ENCODE peak calls at places on chromosomes 3 and 15, in four cellular contexts. Y, M, H and F are unnamed samples.

GRCh38 chr3:45640724-45641361 is 46.3 kb downstream of the LIMD1 start:
- DNase-seq in Y (no peak), M (no peak), H (peak), F (no peak)

GRCh38 chr3:126259411-126260391 is 79.3 kb upstream of the ALDH1L1 start:
- DNase-seq in Y (peak), M (no peak), H (peak), F (no peak)

GRCh38 chr3:159669024-159669476 is 319.6 kb upstream of the IL12A start:
- DNase-seq in Y (peak), M (no peak), H (no peak), F (no peak)

GRCh38 chr3:37271636-37272035 is 97.3 kb upstream of the LRRFIP2 start:
- DNase-seq in Y (no peak), M (no peak), H (no peak), F (no peak)

GRCh38 chr3:10365791-10366190 is 44.9 kb upstream of the SEC13 start:
- DNase-seq in Y (peak), M (no peak), H (no peak), F (no peak)

GRCh38 chr3:9553021-9553948 is at the start of gene LHFPL4:
- DNase-seq in Y (no peak), M (no peak), H (peak), F (no peak)

GRCh38 chr3:123390865-123391613 is 57.9 kb downstream of the ADCY5 start:
- DNase-seq in Y (no peak), M (no peak), H (no peak), F (no peak)

GRCh38 chr3:107065094-107065861 is 312.0 kb upstream of the CCDC54 start:
- DNase-seq in Y (peak), M (peak), H (no peak), F (no peak)

GRCh38 chr15:40437754-40438687 is 2.7 kb upstream of the BAHD1 start:
- DNase-seq in Y (no peak), M (no peak), H (no peak), F (no peak)

GRCh38 chr3:141401584-141402475 is 33.5 kb downstream of the ZBTB38 start:
- DNase-seq in Y (peak), M (no peak), H (peak), F (no peak)

GRCh38 chr15:70726753-70727152 is 36.6 kb downstream of the UACA start:
- DNase-seq in Y (peak), M (no peak), H (no peak), F (no peak)

GRCh38 chr3:52218953-52219650 is 6.3 kb downstream of the TLR9 start:
- DNase-seq in Y (peak), M (peak), H (no peak), F (no peak)

GRCh38 chr3:143119009-143119914 is at the start of gene CHST2:
- DNase-seq in Y (peak), M (no peak), H (peak), F (no peak)

GRCh38 chr15:51129513-51130197 is 34.9 kb upstream of the TNFAIP8L3 start:
- DNase-seq in Y (no peak), M (no peak), H (no peak), F (no peak)

GRCh38 chr3:189953551-189953950 is 167.1 kb downstream of the P3H2 start:
- DNase-seq in Y (peak), M (peak), H (no peak), F (no peak)

GRCh38 chr3:160225181-160226025 is at the start of gene C3orf80:
- DNase-seq in Y (peak), M (no peak), H (peak), F (no peak)

GRCh38 chr15:66401130-66402021 is 14.7 kb downstream of the MAP2K1 start:
- DNase-seq in Y (no peak), M (no peak), H (no peak), F (no peak)

GRCh38 chr15:53746101-53746500 is 13.4 kb downstream of the WDR72 start:
- DNase-seq in Y (no peak), M (no peak), H (no peak), F (no peak)

GRCh38 chr3:14507757-14508504 is 32.2 kb downstream of the GRIP2 start:
- DNase-seq in Y (no peak), M (no peak), H (no peak), F (no peak)

GRCh38 chr3:167716920-167717319 is 17.8 kb downstream of the PDCD10 start:
- DNase-seq in Y (no peak), M (no peak), H (peak), F (no peak)

GRCh38 chr3:107847791-107848190 is 243.0 kb downstream of the CD47 start:
- DNase-seq in Y (no peak), M (no peak), H (no peak), F (no peak)

GRCh38 chr3:190382082-190382481 is 5.9 kb upstream of the CLDN16 start:
- DNase-seq in Y (peak), M (no peak), H (no peak), F (no peak)

GRCh38 chr3:175121225-175121624 is 262.1 kb downstream of the NAALADL2 start:
- DNase-seq in Y (no peak), M (no peak), H (no peak), F (no peak)

GRCh38 chr3:124584552-124585391 is 145.5 kb upstream of the UMPS start:
- DNase-seq in Y (no peak), M (peak), H (peak), F (no peak)

GRCh38 chr15:27070816-27071215 is 99.8 kb downstream of the GABRG3 start:
- DNase-seq in Y (no peak), M (no peak), H (no peak), F (no peak)

GRCh38 chr3:133955892-133956291 is 60.2 kb upstream of the RAB6B start:
- DNase-seq in Y (no peak), M (no peak), H (no peak), F (no peak)

GRCh38 chr15:34472947-34473346 is 35.3 kb upstream of the GOLGA8A start:
- DNase-seq in Y (no peak), M (no peak), H (no peak), F (no peak)

GRCh38 chr3:50708620-50709019 is 33.9 kb downstream of the DOCK3 start:
- DNase-seq in Y (no peak), M (no peak), H (peak), F (no peak)

GRCh38 chr15:63043391-63044076 is 987 bp downstream of the TPM1 start:
- DNase-seq in Y (no peak), M (no peak), H (peak), F (no peak)

GRCh38 chr3:12046406-12046805 is 42.2 kb downstream of the SYN2 start:
- DNase-seq in Y (no peak), M (no peak), H (no peak), F (no peak)

GRCh38 chr3:104546301-104546700 is 820.4 kb upstream of the ALCAM start:
- DNase-seq in Y (peak), M (no peak), H (no peak), F (no peak)

GRCh38 chr3:15527031-15527459 is 5.5 kb upstream of the COLQ start:
- DNase-seq in Y (peak), M (no peak), H (peak), F (no peak)

DNA sequence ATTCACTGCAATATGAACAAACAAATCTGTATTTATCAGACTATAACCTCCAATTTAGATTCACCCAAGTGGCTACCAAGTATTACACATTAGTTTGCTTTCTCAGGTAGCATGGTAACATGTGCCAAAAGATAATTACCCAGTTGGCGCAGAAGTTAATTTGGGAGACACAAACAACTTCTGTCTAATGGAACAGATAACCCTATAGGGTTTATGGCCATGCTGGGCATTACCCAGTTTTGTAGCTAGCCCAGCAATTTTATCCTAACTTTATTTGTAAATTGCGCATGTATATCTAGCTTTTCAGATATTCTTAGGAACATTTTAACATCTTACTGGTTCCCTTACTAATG is 779 bp downstream of the RPL22L1 start:
- DNase-seq in Y (no peak), M (no peak), H (no peak), F (no peak)
- H3K4me3 ChIP-seq in Y (peak), M (peak), H (peak), F (peak)

GRCh38 chr15:100918690-100919480 is at the start of gene LRRK1:
- DNase-seq in Y (peak), M (no peak), H (peak), F (no peak)
- H3K4me3 ChIP-seq in Y (peak), M (peak), H (peak), F (peak)

DNA sequence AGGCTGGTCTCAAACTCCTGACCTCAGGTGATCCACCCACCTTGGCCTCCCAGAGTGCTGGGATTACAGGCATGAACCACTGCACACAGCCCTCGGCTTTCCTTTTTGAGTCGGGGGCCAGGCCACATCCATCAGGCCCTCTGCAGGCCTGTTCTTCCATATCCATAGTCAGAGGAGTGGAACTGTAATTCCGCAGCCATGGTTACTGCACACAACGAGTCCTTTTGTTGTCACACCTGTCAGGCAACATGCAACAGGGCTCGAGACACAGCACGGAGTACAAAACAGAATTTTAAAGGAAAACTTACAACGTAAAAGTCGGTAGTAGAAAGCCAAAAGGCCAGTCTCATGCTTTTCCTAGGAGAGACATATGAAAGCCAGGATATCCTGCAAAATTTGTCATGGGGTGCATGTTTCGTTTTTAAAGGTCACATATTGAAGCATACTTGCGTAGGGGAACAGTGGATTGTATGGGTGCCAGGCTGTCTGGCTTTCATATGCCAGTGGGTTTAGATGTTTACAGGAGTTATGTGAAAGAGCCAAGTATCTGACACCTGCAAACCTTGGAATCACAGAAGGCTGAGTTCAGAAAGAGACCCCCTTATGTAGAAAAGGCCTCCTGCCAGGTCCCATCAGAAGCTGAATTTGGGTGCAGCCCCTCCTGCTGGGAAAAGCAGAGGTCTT is 63.2 kb upstream of the LPP start:
- DNase-seq in Y (no peak), M (no peak), H (no peak), F (no peak)
- H3K4me3 ChIP-seq in Y (no peak), M (no peak), H (no peak), F (no peak)

DNA sequence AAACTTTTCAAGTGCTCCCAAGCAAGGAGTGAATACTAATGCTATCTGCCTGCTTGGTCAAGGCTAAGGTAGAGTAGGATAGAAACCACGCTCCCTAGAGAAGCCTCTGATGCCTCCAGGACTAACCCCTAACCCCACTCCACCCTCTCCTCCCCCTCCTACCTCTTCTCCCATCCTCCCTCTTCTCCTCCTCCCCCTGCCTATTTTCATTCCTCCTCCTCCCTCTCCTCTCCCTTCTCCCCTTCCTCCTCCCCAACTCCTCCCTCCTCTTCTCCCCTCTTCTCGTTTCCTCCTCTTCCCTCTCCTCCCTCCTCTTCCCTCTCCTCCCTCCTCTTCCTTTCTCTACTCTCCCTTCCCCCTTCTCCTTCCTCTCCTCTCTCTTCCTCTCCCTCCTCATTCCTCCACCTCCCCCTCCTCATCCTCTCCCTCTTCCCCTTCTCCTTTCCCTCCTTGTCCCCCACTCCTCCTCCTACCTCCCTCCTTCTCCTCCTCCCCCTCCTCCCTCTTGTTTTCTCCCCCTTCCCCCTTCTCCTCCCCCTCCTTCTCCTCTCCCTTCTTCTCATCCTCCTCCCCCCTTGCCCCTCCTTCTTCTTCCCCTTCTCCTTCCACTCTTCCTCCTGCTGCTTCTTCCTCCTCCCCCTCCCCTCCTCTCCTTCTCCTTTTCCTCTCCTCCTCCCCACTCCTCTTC is 12.8 kb upstream of the MEX3B start:
- DNase-seq in Y (no peak), M (no peak), H (no peak), F (no peak)
- H3K4me3 ChIP-seq in Y (no peak), M (no peak), H (no peak), F (no peak)

GRCh38 chr3:166243511-166243910 is 406.3 kb upstream of the BCHE start:
- DNase-seq in Y (no peak), M (no peak), H (no peak), F (no peak)

DNA sequence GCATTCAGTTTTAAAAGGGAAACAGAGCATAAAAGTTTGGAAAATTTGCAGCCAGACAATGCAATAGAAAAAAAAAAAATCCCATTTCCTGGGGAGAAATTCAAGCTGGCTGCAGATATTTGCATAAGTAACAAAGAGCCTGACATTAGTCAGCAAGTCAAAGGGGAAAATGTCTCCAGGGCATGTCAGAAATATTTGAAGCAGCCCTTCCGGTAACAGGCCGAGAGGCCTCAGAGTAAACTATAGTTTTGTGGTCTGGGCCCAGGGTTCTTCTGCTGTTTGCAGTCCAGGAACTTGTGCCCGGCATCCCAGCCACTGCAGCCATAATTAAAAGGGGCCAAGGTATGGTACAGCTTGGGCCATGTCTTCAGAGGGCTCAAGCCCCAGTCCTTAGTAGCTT is 411.6 kb upstream of the BCHE start:
- DNase-seq in Y (no peak), M (no peak), H (no peak), F (no peak)
- H3K4me3 ChIP-seq in Y (no peak), M (no peak), H (no peak), F (no peak)

GRCh38 chr15:90871097-90871715 is 2.8 kb downstream of the FURIN start:
- DNase-seq in Y (no peak), M (no peak), H (peak), F (no peak)
- H3K4me3 ChIP-seq in Y (peak), M (peak), H (peak), F (peak)

GRCh38 chr3:98746122-98746521 is 17.0 kb upstream of the ST3GAL6 start:
- DNase-seq in Y (no peak), M (no peak), H (no peak), F (no peak)
- H3K4me3 ChIP-seq in Y (no peak), M (no peak), H (no peak), F (no peak)